ENCODE peak calls at places on chromosome 6, in ten cellular contexts. V is transverse colon, S is spleen, A is endothelial cell of umbilical vein, B is uterus, D is right lobe of liver, W is heart left ventricle, L is stomach, K is prostate gland, N is sigmoid colon. Y is an unnamed sample.

GRCh38 chr6:66226099-66226498 is 519.1 kb upstream of the EYS start:
- DNase-seq in V (no peak), S (no peak), A (no peak), B (no peak), D (no peak), W (no peak), L (no peak), K (no peak), N (no peak), Y (no peak)

GRCh38 chr6:118146584-118146983 is 239.5 kb downstream of the SLC35F1 start:
- DNase-seq in V (no peak), S (no peak), A (no peak), B (no peak), D (no peak), W (no peak), L (no peak), K (no peak), N (no peak), Y (no peak)

GRCh38 chr6:16630035-16630643 is 131.1 kb downstream of the ATXN1 start:
- DNase-seq in V (no peak), S (no peak), A (no peak), B (no peak), D (no peak), W (no peak), L (no peak), K (no peak), N (no peak), Y (no peak)

GRCh38 chr6:154457046-154457713 is 53.3 kb downstream of the CNKSR3 start:
- DNase-seq in V (no peak), S (no peak), A (no peak), B (no peak), D (no peak), W (no peak), L (no peak), K (no peak), N (no peak), Y (no peak)

GRCh38 chr6:107689190-107689589 is 134.9 kb downstream of the SCML4 start:
- DNase-seq in V (no peak), S (no peak), A (no peak), B (no peak), D (no peak), W (no peak), L (no peak), K (no peak), N (no peak), Y (no peak)

GRCh38 chr6:106116125-106116524 is 30.0 kb downstream of the PRDM1 start:
- DNase-seq in V (no peak), S (no peak), A (peak; percentile 38), B (no peak), D (no peak), W (no peak), L (no peak), K (peak; percentile 86), N (no peak), Y (peak; percentile 27)

GRCh38 chr6:151432650-151433049 is 19.3 kb downstream of the RMND1 start:
- DNase-seq in V (no peak), S (no peak), A (no peak), B (no peak), D (no peak), W (no peak), L (no peak), K (no peak), N (no peak), Y (no peak)

GRCh38 chr6:55774542-55775318 is 100.7 kb downstream of the BMP5 start:
- DNase-seq in V (no peak), S (no peak), A (no peak), B (no peak), D (no peak), W (no peak), L (no peak), K (no peak), N (no peak), Y (no peak)

GRCh38 chr6:22349051-22349450 is 52.2 kb upstream of the PRL start:
- DNase-seq in V (no peak), S (no peak), A (no peak), B (no peak), D (no peak), W (no peak), L (no peak), K (no peak), N (no peak), Y (no peak)

GRCh38 chr6:118161364-118161763 is 254.3 kb downstream of the SLC35F1 start:
- DNase-seq in V (no peak), S (no peak), A (no peak), B (no peak), D (no peak), W (no peak), L (no peak), K (no peak), N (no peak), Y (no peak)

GRCh38 chr6:68443704-68444103 is 191.4 kb upstream of the ADGRB3 start:
- DNase-seq in V (no peak), S (no peak), A (no peak), B (no peak), D (no peak), W (no peak), L (no peak), K (no peak), N (no peak), Y (no peak)

GRCh38 chr6:3326179-3326971 is 67.6 kb downstream of the PSMG4 start:
- DNase-seq in V (no peak), S (peak; percentile 58), A (no peak), B (peak; percentile 5), D (no peak), W (no peak), L (peak; percentile 13), K (no peak), N (peak; percentile 27), Y (no peak)

GRCh38 chr6:168016176-168016620 is 18.7 kb downstream of the KIF25 start:
- DNase-seq in V (no peak), S (no peak), A (no peak), B (no peak), D (no peak), W (no peak), L (no peak), K (no peak), N (no peak), Y (no peak)

GRCh38 chr6:150282806-150283205 is 86.0 kb upstream of the IYD start:
- DNase-seq in V (no peak), S (no peak), A (no peak), B (no peak), D (no peak), W (no peak), L (no peak), K (no peak), N (no peak), Y (no peak)

GRCh38 chr6:155341130-155341828 is 27.0 kb upstream of the TFB1M start:
- DNase-seq in V (no peak), S (no peak), A (no peak), B (no peak), D (no peak), W (no peak), L (no peak), K (no peak), N (no peak), Y (no peak)

GRCh38 chr6:108549741-108550140 is 11.0 kb upstream of the FOXO3 start:
- DNase-seq in V (no peak), S (no peak), A (no peak), B (no peak), D (no peak), W (no peak), L (no peak), K (no peak), N (no peak), Y (no peak)

GRCh38 chr6:105514306-105514705 is 111.4 kb upstream of the PREP start:
- DNase-seq in V (no peak), S (no peak), A (peak; percentile 34), B (no peak), D (no peak), W (no peak), L (no peak), K (no peak), N (no peak), Y (no peak)

GRCh38 chr6:26569433-26569764 is 27.4 kb upstream of the ABT1 start:
- DNase-seq in V (no peak), S (no peak), A (no peak), B (no peak), D (no peak), W (no peak), L (no peak), K (no peak), N (no peak), Y (no peak)

GRCh38 chr6:2848851-2849250 is 7.2 kb upstream of the SERPINB1 start:
- DNase-seq in V (peak; percentile 58), S (peak; percentile 86), A (no peak), B (no peak), D (no peak), W (no peak), L (peak; percentile 49), K (no peak), N (no peak), Y (no peak)

GRCh38 chr6:30571085-30572077 is at the start of gene ABCF1:
- DNase-seq in V (peak; percentile 99), S (peak; percentile 100), A (peak; percentile 99), B (peak; percentile 99), D (peak; percentile 100), W (peak; percentile 98), L (peak; percentile 100), K (peak; percentile 99), N (peak; percentile 99), Y (peak; percentile 99)
- TF ChIP-seq POLR2A in V (peak; percentile 77), S (peak; percentile 55), A (no peak), B (peak; percentile 94), D (peak; percentile 69), W (peak; percentile 83), L (no peak), K (peak; percentile 88), N (peak; percentile 78), Y (peak; percentile 69)

GRCh38 chr6:19616022-19616421 is 221.1 kb upstream of the ID4 start:
- DNase-seq in V (no peak), S (no peak), A (no peak), B (no peak), D (no peak), W (no peak), L (no peak), K (no peak), N (no peak), Y (no peak)
- H3K9me3 ChIP-seq in V (no peaks in the 10 kb centered on the region), S (peaks cover 42% of the 10 kb centered on the region), A (no peaks in the 10 kb centered on the region), B (no peaks in the 10 kb centered on the region), D (peaks cover 7% of the 10 kb centered on the region), W (peaks cover 12% of the 10 kb centered on the region), L (peaks cover 6% of the 10 kb centered on the region), K (no peaks in the 10 kb centered on the region), N (no peaks in the 10 kb centered on the region), Y (no peaks in the 10 kb centered on the region)

GRCh38 chr6:38695933-38696332 is 7.0 kb downstream of the GLO1 start:
- DNase-seq in V (no peak), S (no peak), A (no peak), B (no peak), D (no peak), W (no peak), L (no peak), K (no peak), N (no peak), Y (no peak)
- H3K27me3 ChIP-seq in V (no peaks in the 10 kb centered on the region), S (no peaks in the 10 kb centered on the region), A (no peaks in the 10 kb centered on the region), B (no peaks in the 10 kb centered on the region), D (no peaks in the 10 kb centered on the region), W (no peaks in the 10 kb centered on the region), L (no peaks in the 10 kb centered on the region), K (no peaks in the 10 kb centered on the region), N (no peaks in the 10 kb centered on the region), Y (no peaks in the 10 kb centered on the region)

GRCh38 chr6:169253745-169254238 is at the start of gene THBS2:
- DNase-seq in V (peak; percentile 24), S (no peak), A (no peak), B (peak; percentile 92), D (no peak), W (peak; percentile 69), L (no peak), K (no peak), N (peak; percentile 92), Y (no peak)
- TF ChIP-seq POLR2A in V (peak; percentile 20), S (no peak), A (no peak), B (peak; percentile 15), D (peak; percentile 52), W (peak; percentile 43), L (no peak), K (no peak), N (peak; percentile 47), Y (no peak)

Y was measured in adrenal gland.